ENCODE peak calls at places on chromosomes 4 and X, in four cellular contexts. I is stimulated activated CD8-positive, alpha-beta memory T cell treated with anti-CD3 and anti-CD28 coated beads, Interleukin-12 subunit alpha, Interleukin-12 subunit beta, amount 100 ng/mL, for 4 hours; X is CD8-positive, alpha-beta T cell; G is SK-N-DZ. D is an unnamed sample.

GRCh38 chrX:47247206-47247998 is 14.6 kb downstream of the USP11 start:
- DNase-seq in G (no peak), I (no peak), X (no peak), D (no peak)

GRCh38 chr4:5237086-5237485 is 185.8 kb downstream of the STK32B start:
- DNase-seq in X (no peak), G (no peak), I (no peak), D (no peak)

GRCh38 chr4:114036864-114037263 is 57.4 kb upstream of the ARSJ start:
- DNase-seq in I (no peak), X (no peak), G (no peak), D (no peak)

GRCh38 chrX:65932173-65933084 is 107.5 kb downstream of the VSIG4 start:
- DNase-seq in G (no peak), X (no peak), I (no peak), D (no peak)

GRCh38 chr4:168679397-168680176 is 182.7 kb downstream of the PALLD start:
- DNase-seq in I (no peak), X (no peak), G (no peak), D (no peak)

GRCh38 chrX:41001327-41001726 is 83.9 kb upstream of the USP9X start:
- DNase-seq in X (no peak), G (no peak), I (no peak), D (no peak)

GRCh38 chrX:40105016-40105790 is 7.4 kb upstream of the BCOR start:
- DNase-seq in X (no peak), I (no peak), G (peak), D (no peak)

GRCh38 chr4:6416518-6417286 is 55.7 kb downstream of the PPP2R2C start:
- DNase-seq in I (no peak), G (no peak), X (no peak), D (no peak)

GRCh38 chr4:43351970-43352806 is 459.7 kb downstream of the GRXCR1 start:
- DNase-seq in X (no peak), G (no peak), I (no peak), D (no peak)

GRCh38 chr4:167032876-167033275 is 201.4 kb downstream of the SPOCK3 start:
- DNase-seq in G (no peak), I (no peak), X (no peak), D (no peak)

GRCh38 chr4:1460967-1461868 is 55.0 kb upstream of the NKX1-1 start:
- DNase-seq in I (no peak), G (no peak), X (no peak), D (no peak)

GRCh38 chrX:13721371-13721770 is 13.0 kb downstream of the TRAPPC2 start:
- DNase-seq in I (no peak), X (no peak), G (no peak), D (no peak)

D was measured in T-helper 22 cell.